ENCODE peak calls at places on chromosome 13, in eight cellular contexts. Q is tibial artery, W is heart right ventricle, T is endodermal cell, X is AG10803, C is HL-60, F is cardiac muscle cell, U is spleen. K is an unnamed sample.

GRCh38 chr13:70960841-70961443 is 852.7 kb upstream of the KLHL1 start:
- DNase-seq in U (no peak), W (no peak), X (peak), T (no peak), Q (no peak), F (peak), C (peak), K (no peak)

GRCh38 chr13:79936368-79937136 is 404.4 kb downstream of the SPRY2 start:
- DNase-seq in W (no peak), Q (peak), X (peak), F (no peak), T (no peak), C (no peak), U (no peak), K (peak)

GRCh38 chr13:37074703-37075102 is 15.2 kb upstream of the SUPT20H start:
- DNase-seq in C (no peak), W (no peak), F (peak), T (no peak), X (peak), U (no peak), Q (no peak), K (no peak)

GRCh38 chr13:60700994-60701393 is 304.0 kb downstream of the TDRD3 start:
- DNase-seq in T (no peak), U (no peak), F (no peak), C (no peak), X (no peak), W (no peak), Q (no peak), K (no peak)

GRCh38 chr13:80284290-80284689 is 56.6 kb downstream of the SPRY2 start:
- DNase-seq in W (no peak), C (no peak), U (no peak), Q (no peak), F (no peak), T (no peak), X (no peak), K (no peak)

GRCh38 chr13:28564030-28564429 is 69.1 kb upstream of the FLT1 start:
- DNase-seq in F (no peak), T (no peak), X (no peak), U (no peak), W (no peak), Q (no peak), C (no peak), K (no peak)

GRCh38 chr13:72774019-72774418 is 7.7 kb downstream of the DIS3 start:
- DNase-seq in F (no peak), X (peak), C (no peak), T (no peak), W (no peak), Q (no peak), U (no peak), K (peak)

GRCh38 chr13:70964124-70964523 is 855.9 kb upstream of the KLHL1 start:
- DNase-seq in W (no peak), F (no peak), X (no peak), Q (no peak), C (no peak), U (no peak), T (no peak), K (no peak)

GRCh38 chr13:48563611-48564010 is 30.7 kb upstream of the RCBTB2 start:
- DNase-seq in X (no peak), T (no peak), U (no peak), F (no peak), C (no peak), Q (no peak), W (no peak), K (no peak)

GRCh38 chr13:81686877-81687276 is 1346.0 kb upstream of the SPRY2 start:
- DNase-seq in Q (no peak), C (no peak), W (no peak), X (no peak), F (peak), T (no peak), U (no peak), K (no peak)

GRCh38 chr13:47289578-47289977 is 392.7 kb upstream of the HTR2A start:
- DNase-seq in T (no peak), C (no peak), X (no peak), F (no peak), W (no peak), Q (no peak), U (no peak), K (no peak)

GRCh38 chr13:94860981-94861407 is 148.6 kb upstream of the SOX21 start:
- DNase-seq in F (no peak), U (no peak), W (no peak), X (peak), T (no peak), C (peak), Q (peak), K (no peak)

GRCh38 chr13:70816853-70817252 is 708.6 kb upstream of the KLHL1 start:
- DNase-seq in Q (no peak), W (no peak), C (no peak), T (no peak), U (no peak), X (no peak), F (no peak), K (no peak)

GRCh38 chr13:42078113-42078769 is 29.8 kb downstream of the DGKH start:
- DNase-seq in F (peak), C (no peak), Q (no peak), W (no peak), X (peak), U (no peak), T (peak), K (no peak)

GRCh38 chr13:31946091-31946770 is 85.3 kb upstream of the FRY start:
- DNase-seq in U (no peak), F (no peak), X (peak), Q (no peak), C (no peak), W (no peak), T (no peak), K (peak)

GRCh38 chr13:65834897-65835296 is 1395.2 kb downstream of the PCDH9 start:
- DNase-seq in F (no peak), T (no peak), C (no peak), X (no peak), W (no peak), Q (no peak), U (no peak), K (no peak)

GRCh38 chr13:59319276-59319675 is 844.5 kb downstream of the DIAPH3 start:
- DNase-seq in F (no peak), U (no peak), T (no peak), C (no peak), Q (no peak), X (no peak), W (no peak), K (no peak)

GRCh38 chr13:112992931-112993700 is 24.1 kb downstream of the MCF2L start:
- DNase-seq in T (no peak), W (no peak), F (no peak), U (no peak), X (no peak), Q (no peak), C (no peak), K (no peak)

GRCh38 chr13:85508683-85509329 is 290.4 kb downstream of the SLITRK6 start:
- DNase-seq in C (no peak), U (peak), F (peak), Q (peak), X (no peak), T (peak), W (no peak), K (no peak)

GRCh38 chr13:88887045-88887662 is 1216.0 kb downstream of the SLITRK5 start:
- DNase-seq in U (peak), Q (no peak), C (no peak), X (no peak), F (peak), T (peak), W (no peak), K (no peak)

GRCh38 chr13:30805603-30806011 is 70.3 kb downstream of the ALOX5AP start:
- DNase-seq in F (peak), T (no peak), X (no peak), C (no peak), U (no peak), W (peak), Q (no peak), K (no peak)

GRCh38 chr13:80721689-80722088 is 380.8 kb upstream of the SPRY2 start:
- DNase-seq in X (no peak), W (no peak), T (no peak), U (no peak), Q (no peak), F (no peak), C (no peak), K (no peak)

GRCh38 chr13:75324413-75324940 is 157.5 kb downstream of the TBC1D4 start:
- DNase-seq in U (no peak), W (no peak), Q (no peak), C (no peak), T (no peak), X (no peak), F (no peak), K (no peak)

GRCh38 chr13:75329723-75330122 is 152.2 kb downstream of the TBC1D4 start:
- DNase-seq in Q (no peak), W (no peak), T (no peak), F (no peak), X (no peak), U (no peak), C (no peak), K (no peak)

GRCh38 chr13:75329097-75329496 is 152.9 kb downstream of the TBC1D4 start:
- DNase-seq in F (no peak), Q (no peak), U (no peak), T (no peak), C (no peak), X (no peak), W (no peak), K (no peak)

GRCh38 chr13:75326173-75327131 is 155.5 kb downstream of the TBC1D4 start:
- DNase-seq in X (peak), U (peak), T (peak), Q (no peak), F (no peak), W (no peak), C (no peak), K (no peak)

GRCh38 chr13:75327132-75327505 is 154.8 kb downstream of the TBC1D4 start:
- DNase-seq in U (no peak), C (no peak), X (no peak), Q (no peak), T (no peak), W (no peak), F (no peak), K (no peak)
- H3K4me3 ChIP-seq in U (peak), C (no peak), X (no peak), Q (no peak), T (no peak), W (peak), F (no peak), K (no peak)

GRCh38 chr13:51935326-51936171 is 73.8 kb downstream of the CCDC70 start:
- DNase-seq in Q (no peak), T (peak), W (no peak), F (peak), X (no peak), C (peak), U (no peak), K (no peak)
- TF ChIP-seq CTCF in Q (no peak), T (peak), W (peak), F (peak), X (peak), C (no peak), U (no peak), K (peak)

GRCh38 chr13:99355267-99356215 is 48.3 kb upstream of the GPR183 start:
- DNase-seq in U (no peak), F (no peak), T (peak), W (no peak), X (no peak), C (no peak), Q (no peak), K (no peak)

GRCh38 chr13:99356216-99357089 is 49.3 kb upstream of the GPR183 start:
- DNase-seq in C (peak), F (no peak), T (no peak), Q (peak), U (peak), X (peak), W (peak), K (peak)

GRCh38 chr13:99357920-99358319 is 50.7 kb upstream of the GPR183 start:
- DNase-seq in W (no peak), F (no peak), X (no peak), T (peak), Q (no peak), C (no peak), U (no peak), K (no peak)

GRCh38 chr13:99359493-99359892 is 52.3 kb upstream of the GPR183 start:
- DNase-seq in C (no peak), X (no peak), T (peak), F (no peak), W (no peak), U (no peak), Q (no peak), K (no peak)

DNA sequence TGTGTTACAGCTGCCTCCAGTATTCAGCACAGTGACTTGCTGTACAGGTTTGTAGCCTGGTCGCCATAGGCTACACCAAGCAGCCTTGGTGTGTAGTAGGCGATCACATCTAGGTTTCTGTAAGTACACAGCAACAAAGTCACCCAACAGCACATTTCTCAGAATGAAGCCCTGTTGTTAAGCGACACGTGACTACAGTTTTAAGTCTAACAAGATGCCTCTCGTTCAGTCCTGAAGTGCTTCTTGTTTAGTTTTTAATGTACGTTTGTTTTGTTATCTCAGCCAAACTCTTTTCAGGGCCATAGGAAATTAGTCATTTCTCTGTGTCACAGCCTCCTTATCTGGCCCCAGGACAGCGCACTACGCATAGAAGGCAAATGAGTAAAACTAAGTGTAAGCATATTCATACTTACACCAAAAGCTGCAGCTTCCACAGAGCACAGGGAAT is 50.0 kb upstream of the GPR183 start:
- DNase-seq in X (peak), U (no peak), W (no peak), F (no peak), T (no peak), Q (no peak), C (no peak), K (no peak)
- H3K4me3 ChIP-seq in X (no peak), U (peak), W (no peak), F (no peak), T (no peak), Q (no peak), C (no peak), K (no peak)

GRCh38 chr13:45086484-45086883 is 33.8 kb upstream of the GTF2F2 start:
- DNase-seq in Q (no peak), F (no peak), C (no peak), T (no peak), U (no peak), X (peak), W (no peak), K (peak)
- TF ChIP-seq CTCF in Q (no peak), F (no peak), C (no peak), T (no peak), U (no peak), X (no peak), W (no peak), K (no peak)

GRCh38 chr13:110197041-110197440 is 109.9 kb downstream of the COL4A1 start:
- DNase-seq in C (no peak), F (no peak), T (peak), Q (no peak), X (peak), U (no peak), W (no peak), K (peak)
- H3K4me3 ChIP-seq in C (no peak), F (no peak), T (no peak), Q (no peak), X (no peak), U (no peak), W (no peak), K (no peak)

GRCh38 chr13:39777527-39778061 is 122.1 kb downstream of the COG6 start:
- DNase-seq in Q (no peak), U (no peak), T (peak), F (no peak), C (peak), X (peak), W (no peak), K (peak)
- TF ChIP-seq CTCF in Q (no peak), U (peak), T (peak), F (peak), C (peak), X (peak), W (no peak), K (peak)

DNA sequence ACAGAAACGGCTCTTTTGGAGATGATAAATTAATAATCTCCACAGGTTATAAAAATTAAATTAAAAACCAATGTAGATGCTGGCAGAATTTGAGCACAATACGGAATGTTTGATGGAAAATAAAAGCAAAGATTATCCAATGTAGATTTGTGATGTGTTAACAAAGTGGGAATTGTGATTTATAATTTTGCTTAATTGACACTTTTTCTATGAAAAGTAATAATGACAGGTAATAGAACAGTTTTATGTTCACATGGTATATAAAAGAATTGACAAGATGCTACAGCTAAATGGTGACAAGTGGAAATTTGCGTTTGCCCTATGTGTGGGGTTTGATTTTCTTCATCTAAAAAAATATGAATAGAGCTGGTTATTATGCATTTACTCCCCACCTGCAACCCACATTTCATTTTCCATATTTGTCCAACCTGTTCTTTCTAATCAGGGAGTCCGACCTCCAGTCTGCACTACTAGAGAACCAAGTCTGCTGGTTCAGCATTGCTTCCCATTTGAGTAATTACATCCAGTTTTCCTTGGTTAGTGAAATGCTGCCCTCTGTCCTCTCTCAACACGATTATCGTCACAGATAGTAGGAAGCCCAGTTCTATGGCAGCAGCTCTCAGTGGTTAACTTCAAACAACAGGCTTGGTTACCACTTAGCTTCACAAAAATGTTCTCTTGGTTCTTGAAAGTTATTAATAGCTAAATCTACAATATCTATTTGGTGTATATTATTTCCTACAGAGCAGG is 61.4 kb upstream of the SLITRK1 start:
- DNase-seq in U (no peak), X (no peak), T (no peak), C (no peak), F (peak), W (no peak), Q (no peak), K (no peak)
- H3K4me3 ChIP-seq in U (no peak), X (no peak), T (no peak), C (no peak), F (no peak), W (no peak), Q (no peak), K (no peak)

GRCh38 chr13:27535546-27535945 is 84.8 kb downstream of the LNX2 start:
- DNase-seq in U (no peak), T (no peak), Q (no peak), X (peak), F (no peak), C (no peak), W (no peak), K (no peak)
- TF ChIP-seq CTCF in U (no peak), T (no peak), Q (no peak), X (peak), F (no peak), C (no peak), W (no peak), K (no peak)

DNA sequence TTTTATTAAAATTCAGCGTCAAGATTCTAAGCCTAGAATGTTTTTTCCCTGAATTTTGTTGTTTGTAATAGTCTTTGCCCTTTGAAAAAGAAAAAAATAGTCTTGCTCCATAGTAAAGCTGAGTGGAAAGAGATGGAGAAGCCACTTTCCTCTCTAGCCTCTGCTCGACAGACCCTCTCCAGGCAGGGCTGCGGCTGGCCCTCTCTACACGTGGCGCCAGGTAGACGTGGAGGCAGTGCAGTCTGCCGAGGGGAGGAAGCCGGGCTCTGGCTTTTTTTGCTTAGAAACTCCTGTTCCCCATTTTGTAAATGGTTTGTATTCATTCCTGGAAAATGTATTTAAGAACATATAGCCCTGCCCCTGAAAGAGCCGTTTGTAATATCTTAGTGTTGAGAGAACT is 35.3 kb downstream of the MPHOSPH8 start:
- DNase-seq in F (no peak), X (no peak), T (no peak), W (no peak), Q (no peak), U (no peak), C (no peak), K (no peak)
- H3K4me3 ChIP-seq in F (no peak), X (no peak), T (no peak), W (no peak), Q (no peak), U (no peak), C (no peak), K (no peak)

GRCh38 chr13:35850569-35850968 is 280.6 kb downstream of the DCLK1 start:
- DNase-seq in W (no peak), X (no peak), Q (no peak), T (no peak), C (no peak), U (no peak), F (no peak), K (no peak)
- TF ChIP-seq CTCF in W (no peak), X (no peak), Q (no peak), T (peak), C (no peak), U (no peak), F (no peak), K (no peak)